ENCODE peak calls at places on chromosome 11, in four cellular contexts. One of them, this sample, is unnamed.

GRCh38 chr11:116418388-116419041 is 354.3 kb downstream of the BUD13 start:
- DNase-seq in naive thymus-derived CD8-positive, alpha-beta T cell: no peak
- DNase-seq in stimulated activated CD8-positive, alpha-beta memory T cell treated with anti-CD3 and anti-CD28 coated beads, Interleukin-4, amount 100 ng/mL, for 4 hours: no peak
- DNase-seq in NCI-H2081: no peak
- DNase-seq in this sample: no peak

GRCh38 chr11:41714101-41714500 is 254.6 kb upstream of the LRRC4C start:
- DNase-seq in NCI-H2081: no peak
- DNase-seq in stimulated activated CD8-positive, alpha-beta memory T cell treated with anti-CD3 and anti-CD28 coated beads, Interleukin-4, amount 100 ng/mL, for 4 hours: no peak
- DNase-seq in naive thymus-derived CD8-positive, alpha-beta T cell: no peak
- DNase-seq in this sample: no peak

GRCh38 chr11:48020092-48020755 is 39.9 kb downstream of the PTPRJ start:
- DNase-seq in naive thymus-derived CD8-positive, alpha-beta T cell: no peak
- DNase-seq in stimulated activated CD8-positive, alpha-beta memory T cell treated with anti-CD3 and anti-CD28 coated beads, Interleukin-4, amount 100 ng/mL, for 4 hours: no peak
- DNase-seq in NCI-H2081: no peak
- DNase-seq in this sample: no peak

GRCh38 chr11:112179601-112180000 is 4.3 kb downstream of the BCO2 start:
- DNase-seq in NCI-H2081: no peak
- DNase-seq in stimulated activated CD8-positive, alpha-beta memory T cell treated with anti-CD3 and anti-CD28 coated beads, Interleukin-4, amount 100 ng/mL, for 4 hours: no peak
- DNase-seq in naive thymus-derived CD8-positive, alpha-beta T cell: no peak
- DNase-seq in this sample: no peak

GRCh38 chr11:78298216-78298860 is 109.6 kb downstream of the USP35 start:
- DNase-seq in NCI-H2081: no peak
- DNase-seq in naive thymus-derived CD8-positive, alpha-beta T cell: no peak
- DNase-seq in stimulated activated CD8-positive, alpha-beta memory T cell treated with anti-CD3 and anti-CD28 coated beads, Interleukin-4, amount 100 ng/mL, for 4 hours: no peak
- DNase-seq in this sample: no peak

GRCh38 chr11:19281041-19281440 is 40.3 kb upstream of the E2F8 start:
- DNase-seq in stimulated activated CD8-positive, alpha-beta memory T cell treated with anti-CD3 and anti-CD28 coated beads, Interleukin-4, amount 100 ng/mL, for 4 hours: peak
- DNase-seq in naive thymus-derived CD8-positive, alpha-beta T cell: no peak
- DNase-seq in NCI-H2081: no peak
- DNase-seq in this sample: peak

GRCh38 chr11:10375280-10376048 is 70.6 kb downstream of the ADM start:
- DNase-seq in NCI-H2081: no peak
- DNase-seq in stimulated activated CD8-positive, alpha-beta memory T cell treated with anti-CD3 and anti-CD28 coated beads, Interleukin-4, amount 100 ng/mL, for 4 hours: no peak
- DNase-seq in naive thymus-derived CD8-positive, alpha-beta T cell: no peak
- DNase-seq in this sample: no peak

GRCh38 chr11:90722552-90723190 is 499.8 kb upstream of the CHORDC1 start:
- DNase-seq in stimulated activated CD8-positive, alpha-beta memory T cell treated with anti-CD3 and anti-CD28 coated beads, Interleukin-4, amount 100 ng/mL, for 4 hours: no peak
- DNase-seq in naive thymus-derived CD8-positive, alpha-beta T cell: no peak
- DNase-seq in NCI-H2081: no peak
- DNase-seq in this sample: no peak

GRCh38 chr11:89436071-89436470 is 55.1 kb downstream of the NOX4 start:
- DNase-seq in stimulated activated CD8-positive, alpha-beta memory T cell treated with anti-CD3 and anti-CD28 coated beads, Interleukin-4, amount 100 ng/mL, for 4 hours: no peak
- DNase-seq in NCI-H2081: no peak
- DNase-seq in naive thymus-derived CD8-positive, alpha-beta T cell: no peak
- DNase-seq in this sample: no peak

GRCh38 chr11:112320668-112321067 is 60.0 kb upstream of the PLET1 start:
- DNase-seq in NCI-H2081: no peak
- DNase-seq in stimulated activated CD8-positive, alpha-beta memory T cell treated with anti-CD3 and anti-CD28 coated beads, Interleukin-4, amount 100 ng/mL, for 4 hours: no peak
- DNase-seq in naive thymus-derived CD8-positive, alpha-beta T cell: no peak
- DNase-seq in this sample: peak

GRCh38 chr11:66478823-66479740 is 1.2 kb upstream of the DPP3 start:
- DNase-seq in NCI-H2081: peak
- DNase-seq in stimulated activated CD8-positive, alpha-beta memory T cell treated with anti-CD3 and anti-CD28 coated beads, Interleukin-4, amount 100 ng/mL, for 4 hours: peak
- DNase-seq in naive thymus-derived CD8-positive, alpha-beta T cell: peak
- DNase-seq in this sample: peak

GRCh38 chr11:63565728-63566127 is 2.5 kb upstream of the PLAAT2 start:
- DNase-seq in NCI-H2081: no peak
- DNase-seq in stimulated activated CD8-positive, alpha-beta memory T cell treated with anti-CD3 and anti-CD28 coated beads, Interleukin-4, amount 100 ng/mL, for 4 hours: no peak
- DNase-seq in naive thymus-derived CD8-positive, alpha-beta T cell: no peak
- DNase-seq in this sample: no peak

GRCh38 chr11:120186799-120187591 is 23.8 kb upstream of the OAF start:
- DNase-seq in naive thymus-derived CD8-positive, alpha-beta T cell: no peak
- DNase-seq in NCI-H2081: no peak
- DNase-seq in stimulated activated CD8-positive, alpha-beta memory T cell treated with anti-CD3 and anti-CD28 coated beads, Interleukin-4, amount 100 ng/mL, for 4 hours: no peak
- DNase-seq in this sample: no peak

GRCh38 chr11:74627381-74627780 is 35.0 kb downstream of the POLD3 start:
- DNase-seq in NCI-H2081: no peak
- DNase-seq in stimulated activated CD8-positive, alpha-beta memory T cell treated with anti-CD3 and anti-CD28 coated beads, Interleukin-4, amount 100 ng/mL, for 4 hours: no peak
- DNase-seq in naive thymus-derived CD8-positive, alpha-beta T cell: no peak
- DNase-seq in this sample: no peak

GRCh38 chr11:6485661-6486060 is 4.4 kb downstream of the TIMM10B start:
- DNase-seq in naive thymus-derived CD8-positive, alpha-beta T cell: no peak
- DNase-seq in stimulated activated CD8-positive, alpha-beta memory T cell treated with anti-CD3 and anti-CD28 coated beads, Interleukin-4, amount 100 ng/mL, for 4 hours: no peak
- DNase-seq in NCI-H2081: no peak
- DNase-seq in this sample: no peak

GRCh38 chr11:27468643-27469332 is 3.8 kb downstream of the LGR4 start:
- DNase-seq in stimulated activated CD8-positive, alpha-beta memory T cell treated with anti-CD3 and anti-CD28 coated beads, Interleukin-4, amount 100 ng/mL, for 4 hours: no peak
- DNase-seq in NCI-H2081: peak
- DNase-seq in naive thymus-derived CD8-positive, alpha-beta T cell: no peak
- DNase-seq in this sample: no peak

GRCh38 chr11:111734383-111735261 is 31.6 kb downstream of the PPP2R1B start:
- DNase-seq in stimulated activated CD8-positive, alpha-beta memory T cell treated with anti-CD3 and anti-CD28 coated beads, Interleukin-4, amount 100 ng/mL, for 4 hours: no peak
- DNase-seq in NCI-H2081: no peak
- DNase-seq in naive thymus-derived CD8-positive, alpha-beta T cell: no peak
- DNase-seq in this sample: no peak

GRCh38 chr11:134999490-135000066 is 587.5 kb upstream of the B3GAT1 start:
- DNase-seq in stimulated activated CD8-positive, alpha-beta memory T cell treated with anti-CD3 and anti-CD28 coated beads, Interleukin-4, amount 100 ng/mL, for 4 hours: no peak
- DNase-seq in NCI-H2081: no peak
- DNase-seq in naive thymus-derived CD8-positive, alpha-beta T cell: no peak
- DNase-seq in this sample: no peak

GRCh38 chr11:117010808-117011540 is 87.3 kb downstream of the SIK3 start:
- DNase-seq in stimulated activated CD8-positive, alpha-beta memory T cell treated with anti-CD3 and anti-CD28 coated beads, Interleukin-4, amount 100 ng/mL, for 4 hours: no peak
- DNase-seq in NCI-H2081: no peak
- DNase-seq in naive thymus-derived CD8-positive, alpha-beta T cell: no peak
- DNase-seq in this sample: no peak

GRCh38 chr11:93741882-93742226 is 382 bp downstream of the C11orf54 start:
- DNase-seq in stimulated activated CD8-positive, alpha-beta memory T cell treated with anti-CD3 and anti-CD28 coated beads, Interleukin-4, amount 100 ng/mL, for 4 hours: no peak
- DNase-seq in NCI-H2081: peak
- DNase-seq in naive thymus-derived CD8-positive, alpha-beta T cell: no peak
- DNase-seq in this sample: no peak

GRCh38 chr11:61472282-61472681 is 36.3 kb upstream of the LRRC10B start:
- DNase-seq in stimulated activated CD8-positive, alpha-beta memory T cell treated with anti-CD3 and anti-CD28 coated beads, Interleukin-4, amount 100 ng/mL, for 4 hours: no peak
- DNase-seq in NCI-H2081: no peak
- DNase-seq in naive thymus-derived CD8-positive, alpha-beta T cell: no peak
- DNase-seq in this sample: no peak

GRCh38 chr11:100731471-100731870 is 44.4 kb downstream of the ARHGAP42 start:
- DNase-seq in naive thymus-derived CD8-positive, alpha-beta T cell: no peak
- DNase-seq in NCI-H2081: no peak
- DNase-seq in stimulated activated CD8-positive, alpha-beta memory T cell treated with anti-CD3 and anti-CD28 coated beads, Interleukin-4, amount 100 ng/mL, for 4 hours: no peak
- DNase-seq in this sample: no peak

GRCh38 chr11:21564095-21564494 is 628.8 kb upstream of the ANO5 start:
- DNase-seq in NCI-H2081: no peak
- DNase-seq in stimulated activated CD8-positive, alpha-beta memory T cell treated with anti-CD3 and anti-CD28 coated beads, Interleukin-4, amount 100 ng/mL, for 4 hours: no peak
- DNase-seq in naive thymus-derived CD8-positive, alpha-beta T cell: no peak
- DNase-seq in this sample: no peak

This sample was measured in NCI-H748 treated with DMSO at 0.1 percent for 48 hours.